ENCODE peak calls at places on chromosomes 3 and 15, in nine cellular contexts. P, Y, D, T, H, Q, R, J and B are unnamed samples.

GRCh38 chr3:18432752-18433151 is 7.6 kb upstream of the SATB1 start:
- DNase-seq in J (no peak), Q (no peak), Y (no peak), P (no peak), D (no peak), R (no peak), T (no peak), H (no peak), B (no peak)

GRCh38 chr15:88091444-88092016 is 165.0 kb downstream of the NTRK3 start:
- DNase-seq in H (no peak), D (no peak), Y (no peak), R (no peak), P (no peak), J (no peak), Q (no peak), T (no peak), B (no peak)

GRCh38 chr3:126287536-126288181 is 69.5 kb downstream of the KLF15 start:
- DNase-seq in R (peak), H (peak), T (no peak), J (no peak), P (peak), Q (peak), D (no peak), Y (peak), B (no peak)

GRCh38 chr3:183069086-183069485 is 30.2 kb downstream of the MCCC1 start:
- DNase-seq in D (no peak), H (no peak), Q (no peak), Y (no peak), J (no peak), P (no peak), T (no peak), R (no peak), B (no peak)

GRCh38 chr15:29032229-29032625 is 146.5 kb downstream of the APBA2 start:
- DNase-seq in Y (no peak), J (no peak), D (no peak), T (no peak), H (no peak), Q (no peak), P (no peak), R (no peak), B (no peak)

GRCh38 chr15:74228723-74229081 is 7.4 kb upstream of the CCDC33 start:
- DNase-seq in T (no peak), Y (no peak), P (peak), D (no peak), R (no peak), Q (no peak), H (no peak), J (no peak), B (no peak)

GRCh38 chr15:41291065-41291631 is 41.2 kb downstream of the OIP5 start:
- DNase-seq in Y (peak), D (no peak), Q (no peak), H (no peak), P (no peak), R (no peak), T (no peak), J (no peak), B (no peak)

GRCh38 chr3:139836656-139837464 is 98.1 kb upstream of the CLSTN2 start:
- DNase-seq in P (no peak), J (no peak), R (no peak), Y (peak), H (no peak), D (no peak), T (no peak), Q (no peak), B (no peak)

GRCh38 chr15:71496336-71496955 is 313.9 kb upstream of the NR2E3 start:
- DNase-seq in P (peak), T (no peak), H (no peak), D (no peak), R (no peak), Y (no peak), Q (no peak), J (peak), B (no peak)

GRCh38 chr3:188220988-188221818 is 67.2 kb downstream of the LPP start:
- DNase-seq in T (peak), R (no peak), Q (peak), D (no peak), Y (peak), J (peak), H (no peak), P (peak), B (no peak)

GRCh38 chr3:197009532-197010019 is 20.0 kb downstream of the MELTF start:
- DNase-seq in R (no peak), Q (no peak), D (no peak), J (no peak), H (no peak), T (no peak), P (no peak), Y (no peak), B (no peak)

GRCh38 chr3:131038326-131038725 is 11.6 kb downstream of the NEK11 start:
- DNase-seq in T (no peak), Y (no peak), Q (no peak), J (peak), P (peak), R (no peak), H (no peak), D (no peak), B (no peak)

GRCh38 chr3:67947808-67948508 is 293.5 kb upstream of the SUCLG2 start:
- DNase-seq in Y (peak), P (no peak), H (no peak), R (no peak), D (no peak), T (no peak), J (peak), Q (no peak), B (no peak)

GRCh38 chr15:33234019-33234418 is 39.5 kb upstream of the FMN1 start:
- DNase-seq in T (no peak), H (no peak), P (peak), D (no peak), Y (peak), Q (peak), R (no peak), J (peak), B (no peak)

GRCh38 chr3:174101244-174101643 is 703.7 kb downstream of the NLGN1 start:
- DNase-seq in Q (no peak), R (no peak), Y (peak), J (peak), H (no peak), D (no peak), T (no peak), P (no peak), B (no peak)

GRCh38 chr3:117708601-117709000 is 999.0 kb downstream of the TUSC7 start:
- DNase-seq in Q (no peak), Y (no peak), H (no peak), R (no peak), J (peak), P (no peak), T (no peak), D (no peak), B (no peak)

GRCh38 chr3:135329479-135329878 is 534.4 kb downstream of the EPHB1 start:
- DNase-seq in P (no peak), D (no peak), Y (no peak), Q (peak), T (no peak), J (no peak), R (no peak), H (peak), B (no peak)

GRCh38 chr3:32422943-32423342 is 31.3 kb downstream of the CMTM7 start:
- DNase-seq in J (no peak), Y (no peak), H (no peak), R (no peak), T (no peak), P (no peak), D (no peak), Q (no peak), B (no peak)

GRCh38 chr3:45462522-45463262 is 74.3 kb downstream of the LARS2 start:
- DNase-seq in Q (no peak), J (no peak), D (no peak), P (peak), H (no peak), R (no peak), Y (no peak), T (no peak), B (no peak)

GRCh38 chr3:58490860-58491501 is 915 bp upstream of the KCTD6 start:
- DNase-seq in R (peak), D (no peak), J (no peak), P (no peak), Q (no peak), T (no peak), Y (no peak), H (no peak), B (no peak)

GRCh38 chr3:120437559-120437958 is 13.2 kb downstream of the FSTL1 start:
- DNase-seq in Y (no peak), Q (no peak), T (no peak), P (no peak), D (no peak), J (no peak), R (no peak), H (no peak), B (no peak)

GRCh38 chr3:129505341-129505740 is 23.1 kb upstream of the RHO start:
- DNase-seq in H (no peak), R (no peak), P (no peak), T (no peak), Q (no peak), J (no peak), D (no peak), Y (no peak), B (no peak)

GRCh38 chr15:67059127-67059553 is 6.3 kb upstream of the SMAD3 start:
- DNase-seq in D (no peak), J (no peak), R (peak), P (no peak), Q (no peak), Y (peak), H (peak), T (no peak), B (no peak)

GRCh38 chr3:174198199-174198598 is 660.9 kb upstream of the NAALADL2 start:
- DNase-seq in H (no peak), Y (no peak), R (no peak), P (peak), T (no peak), J (peak), Q (no peak), D (no peak), B (no peak)

GRCh38 chr3:32335365-32336122 is 56.1 kb upstream of the CMTM7 start:
- DNase-seq in J (no peak), H (no peak), T (no peak), Y (no peak), Q (no peak), P (no peak), R (no peak), D (no peak), B (no peak)

GRCh38 chr3:38604246-38604645 is 45.2 kb downstream of the SCN5A start:
- DNase-seq in P (no peak), H (no peak), Y (no peak), J (no peak), Q (no peak), R (no peak), T (no peak), D (no peak), B (no peak)

GRCh38 chr3:12752803-12753202 is 6.3 kb downstream of the TMEM40 start:
- DNase-seq in P (no peak), H (no peak), Q (peak), Y (no peak), T (no peak), R (no peak), J (peak), D (no peak), B (no peak)

GRCh38 chr15:99436472-99437314 is 129.1 kb upstream of the MEF2A start:
- DNase-seq in H (peak), Y (no peak), T (no peak), Q (no peak), R (no peak), P (no peak), D (no peak), J (no peak), B (no peak)

GRCh38 chr3:195823286-195823685 is 11.6 kb upstream of the MUC4 start:
- DNase-seq in T (no peak), P (no peak), H (no peak), D (no peak), J (no peak), Q (no peak), R (no peak), Y (no peak), B (no peak)

GRCh38 chr3:195752066-195752465 is 31.3 kb downstream of the MUC20 start:
- DNase-seq in Y (no peak), H (no peak), D (no peak), J (no peak), Q (no peak), P (no peak), R (no peak), T (no peak), B (no peak)

GRCh38 chr3:54062546-54062945 is 59.8 kb upstream of the CACNA2D3 start:
- DNase-seq in R (no peak), H (no peak), Y (no peak), T (no peak), J (no peak), P (no peak), D (no peak), Q (no peak), B (no peak)

DNA sequence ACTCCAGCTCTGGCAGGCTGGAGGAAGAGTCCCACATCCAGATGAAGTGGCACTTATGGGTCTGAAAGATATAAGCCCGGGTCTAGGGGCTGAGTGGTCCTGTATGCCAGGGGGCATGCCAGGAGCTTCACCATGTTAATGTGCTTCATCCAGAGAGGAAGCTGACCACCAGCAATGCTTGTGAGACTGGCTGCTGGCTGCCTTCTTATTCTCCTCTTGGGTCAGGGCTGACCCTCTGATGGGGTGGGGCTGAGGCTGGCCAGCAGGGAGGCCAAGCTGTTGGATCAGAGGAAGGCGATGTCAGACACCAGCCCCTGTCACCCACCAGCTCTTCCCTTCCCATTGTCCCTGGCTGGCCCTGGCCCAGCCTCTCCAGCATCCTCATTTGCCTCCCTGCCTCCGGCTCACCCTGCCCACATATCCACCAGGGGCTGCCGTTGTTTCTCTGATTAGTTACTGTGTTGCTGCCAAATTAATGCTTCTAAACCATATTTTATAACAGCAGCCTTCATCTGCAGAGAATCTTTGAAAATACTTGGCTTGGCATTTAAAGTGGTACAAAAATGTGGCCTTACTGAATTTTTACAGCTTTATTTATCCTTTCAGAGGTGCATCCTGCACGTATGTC is 20.4 kb upstream of the PSTPIP1 start:
- DNase-seq in H (no peak), R (no peak), T (no peak), Y (no peak), J (no peak), D (no peak), P (no peak), Q (no peak), B (no peak)
- TF ChIP-seq CTCF in H (no peak), R (no peak), T (no peak), Y (no peak), J (no peak), D (no peak), P (no peak), Q (no peak), B (no peak)

GRCh38 chr3:51957520-51958205 is 2.5 kb downstream of the GPR62 start:
- DNase-seq in Y (no peak), Q (no peak), T (no peak), J (no peak), D (no peak), R (no peak), H (no peak), P (no peak), B (no peak)

GRCh38 chr3:51954713-51955112 is 468 bp upstream of the GPR62 start:
- DNase-seq in T (no peak), J (no peak), Q (no peak), H (no peak), Y (no peak), R (no peak), D (no peak), P (no peak), B (no peak)

GRCh38 chr3:51955175-51955892 is at the start of gene GPR62:
- DNase-seq in D (no peak), Q (no peak), H (no peak), J (no peak), Y (no peak), R (no peak), T (no peak), P (no peak), B (no peak)

GRCh38 chr3:51954120-51954519 is 1.1 kb upstream of the GPR62 start:
- DNase-seq in P (no peak), Y (no peak), R (no peak), J (no peak), Q (no peak), D (no peak), T (no peak), H (no peak), B (no peak)

DNA sequence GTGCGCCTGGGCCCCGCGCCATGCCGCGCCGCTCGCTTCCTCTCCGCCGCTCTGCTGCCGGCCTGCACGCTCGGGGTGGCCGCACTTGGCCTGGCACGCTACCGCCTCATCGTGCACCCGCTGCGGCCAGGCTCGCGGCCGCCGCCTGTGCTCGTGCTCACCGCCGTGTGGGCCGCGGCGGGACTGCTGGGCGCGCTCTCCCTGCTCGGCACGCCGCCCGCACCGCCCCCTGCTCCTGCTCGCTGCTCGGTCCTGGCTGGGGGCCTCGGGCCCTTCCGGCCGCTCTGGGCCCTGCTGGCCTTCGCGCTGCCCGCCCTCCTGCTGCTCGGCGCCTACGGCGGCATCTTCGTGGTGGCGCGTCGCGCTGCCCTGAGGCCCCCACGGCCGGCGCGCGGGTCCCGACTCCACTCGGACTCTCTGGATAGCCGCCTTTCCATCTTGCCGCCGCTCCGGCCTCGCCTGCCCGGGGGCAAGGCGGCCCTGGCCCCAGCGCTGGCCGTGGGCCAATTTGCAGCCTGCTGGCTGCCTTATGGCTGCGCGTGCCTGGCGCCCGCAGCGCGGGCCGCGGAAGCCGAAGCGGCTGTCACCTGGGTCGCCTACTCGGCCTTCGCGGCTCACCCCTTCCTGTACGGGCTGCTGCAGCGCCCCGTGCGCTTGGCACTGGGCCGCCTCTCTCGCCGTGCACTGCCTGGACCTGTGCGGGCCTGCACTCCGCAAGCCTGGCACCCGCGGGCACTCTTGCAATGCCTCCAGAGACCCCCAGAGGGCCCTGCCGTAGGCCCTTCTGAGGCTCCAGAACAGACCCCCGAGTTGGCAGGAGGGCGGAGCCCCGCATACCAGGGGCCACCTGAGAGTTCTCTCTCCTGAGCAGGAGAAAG is 951 bp downstream of the GPR62 start:
- DNase-seq in P (peak), Y (peak), D (no peak), R (no peak), T (no peak), H (peak), Q (no peak), J (no peak), B (no peak)
- H3K4me3 ChIP-seq in P (no peak), Y (no peak), D (no peak), R (peak), T (no peak), H (peak), Q (no peak), J (no peak), B (no peak)

GRCh38 chr3:146218880-146219866 is 31.7 kb downstream of the PLSCR4 start:
- DNase-seq in D (no peak), R (no peak), H (peak), Y (peak), T (no peak), J (peak), Q (peak), P (peak), B (no peak)
- TF ChIP-seq CTCF in D (peak), R (peak), H (peak), Y (peak), T (peak), J (peak), Q (peak), P (peak), B (no peak)

GRCh38 chr15:62066663-62067447 is at the start of gene C2CD4A:
- DNase-seq in D (no peak), T (no peak), R (peak), Y (peak), J (peak), H (peak), P (peak), Q (peak), B (no peak)
- H3K4me3 ChIP-seq in D (peak), T (peak), R (peak), Y (no peak), J (peak), H (peak), P (peak), Q (peak), B (peak)

GRCh38 chr3:98725352-98725751 is 37.8 kb upstream of the ST3GAL6 start:
- DNase-seq in J (no peak), Y (no peak), P (no peak), Q (no peak), R (no peak), D (no peak), H (no peak), T (no peak), B (no peak)
- TF ChIP-seq CTCF in J (no peak), Y (no peak), P (no peak), Q (no peak), R (no peak), D (no peak), H (no peak), T (no peak), B (no peak)

GRCh38 chr3:187101184-187102072 is 37.9 kb downstream of the RPL39L start:
- DNase-seq in D (peak), R (peak), Q (peak), P (peak), Y (peak), H (peak), T (peak), J (no peak), B (no peak)
- H3K4me3 ChIP-seq in D (peak), R (no peak), Q (peak), P (peak), Y (no peak), H (no peak), T (peak), J (no peak), B (peak)

DNA sequence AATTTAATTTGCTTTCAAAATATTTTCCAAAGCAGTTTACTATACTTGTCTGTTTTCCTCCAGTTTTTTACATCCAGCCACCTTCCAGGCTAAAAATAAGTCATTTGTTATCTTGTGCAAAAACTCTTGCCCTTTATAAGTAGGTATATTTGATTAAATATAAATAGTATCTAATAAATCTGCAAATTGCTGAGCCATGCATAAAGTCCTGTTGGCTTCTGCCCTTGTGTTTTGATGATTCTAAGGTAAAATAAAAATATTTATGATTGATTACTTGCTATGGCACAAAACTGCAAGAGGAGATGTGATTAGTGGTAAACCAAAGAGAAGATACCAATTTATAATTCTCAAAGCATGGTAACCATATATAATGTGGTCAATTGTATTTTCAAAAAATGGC is 1026.7 kb downstream of the EPHA3 start:
- DNase-seq in P (no peak), R (no peak), D (no peak), Q (no peak), H (no peak), T (no peak), J (no peak), Y (no peak), B (no peak)
- TF ChIP-seq CTCF in P (no peak), R (no peak), D (no peak), Q (no peak), H (no peak), T (no peak), J (no peak), Y (no peak), B (no peak)

DNA sequence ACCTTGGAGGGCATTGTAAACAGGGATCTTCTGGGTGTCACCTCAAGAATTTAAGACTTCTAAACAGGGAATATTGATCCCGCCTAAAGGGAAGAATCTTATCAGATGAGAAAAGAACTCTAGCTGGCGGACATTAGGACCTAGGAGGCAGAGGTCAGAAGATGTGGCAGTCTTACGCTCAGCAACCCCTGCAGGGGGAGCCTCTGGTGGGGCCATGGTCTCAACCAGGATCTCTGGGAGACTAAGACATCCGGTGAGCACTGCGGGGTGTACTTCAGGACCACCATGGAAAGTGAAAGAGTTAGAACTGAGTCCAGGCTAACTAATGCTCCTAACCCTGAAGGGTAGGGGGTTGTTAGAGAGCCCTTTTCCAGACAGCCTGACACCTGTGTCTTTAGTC is 295.2 kb downstream of the VGLL3 start:
- DNase-seq in H (no peak), T (no peak), R (no peak), P (no peak), D (no peak), J (no peak), Y (no peak), Q (no peak), B (no peak)
- H3K4me3 ChIP-seq in H (no peak), T (no peak), R (no peak), P (no peak), D (no peak), J (no peak), Y (no peak), Q (no peak), B (no peak)